ENCODE peak calls at places on chromosomes 2 and 18, in nine cellular contexts. F is AG04449, L is tibial nerve, J is IMR-90, O is fibroblast of mammary gland, N is HFF-Myc, T is osteocyte, Q is RWPE1, V is adrenal gland. P is an unnamed sample.

GRCh38 chr18:70956554-70956953 is 667.7 kb downstream of the SOCS6 start:
- DNase-seq in F (no peak), L (no peak), N (no peak), J (no peak), O (no peak), Q (no peak), V (no peak), T (no peak), P (no peak)

GRCh38 chr2:176128172-176129012 is 1.1 kb upstream of the HOXD8 start:
- DNase-seq in V (no peak), Q (no peak), O (peak), T (no peak), L (no peak), J (no peak), F (no peak), N (no peak), P (no peak)

GRCh38 chr18:3455938-3456685 is 6.1 kb downstream of the TGIF1 start:
- DNase-seq in L (no peak), N (no peak), J (peak), Q (no peak), F (no peak), O (peak), V (no peak), T (no peak), P (no peak)

GRCh38 chr18:56038258-56039030 is 450.5 kb upstream of the TCF4 start:
- DNase-seq in J (no peak), N (no peak), V (no peak), Q (no peak), T (no peak), O (no peak), L (no peak), F (no peak), P (no peak)

GRCh38 chr18:13136689-13137040 is 81.9 kb upstream of the LDLRAD4 start:
- DNase-seq in F (no peak), J (no peak), T (no peak), L (no peak), Q (no peak), V (no peak), N (no peak), O (no peak), P (no peak)

GRCh38 chr2:86105252-86105968 is at the start of gene POLR1A:
- DNase-seq in F (peak), L (peak), Q (peak), T (peak), O (peak), V (peak), N (peak), J (peak), P (peak)

GRCh38 chr2:121045245-121045644 is 239.8 kb downstream of the TFCP2L1 start:
- DNase-seq in J (no peak), Q (no peak), L (no peak), V (no peak), F (no peak), T (no peak), N (no peak), O (no peak), P (no peak)

GRCh38 chr2:6934758-6935638 is 17.8 kb downstream of the RNF144A start:
- DNase-seq in F (no peak), N (no peak), V (no peak), Q (no peak), T (no peak), O (no peak), L (no peak), J (no peak), P (no peak)

GRCh38 chr2:179422037-179422643 is 157.5 kb upstream of the SESTD1 start:
- DNase-seq in N (peak), V (peak), J (peak), O (peak), T (no peak), L (peak), F (peak), Q (peak), P (no peak)

GRCh38 chr2:18055290-18055689 is 176.8 kb downstream of the KCNS3 start:
- DNase-seq in O (no peak), V (no peak), T (no peak), J (no peak), F (no peak), Q (peak), L (no peak), N (no peak), P (no peak)

GRCh38 chr2:238645095-238645494 is 202.8 kb upstream of the TWIST2 start:
- DNase-seq in J (no peak), L (no peak), N (no peak), T (peak), F (no peak), V (no peak), O (no peak), Q (no peak), P (no peak)

GRCh38 chr2:221124542-221125235 is 447.4 kb downstream of the EPHA4 start:
- DNase-seq in L (no peak), Q (peak), F (no peak), N (no peak), V (no peak), T (no peak), J (no peak), O (no peak), P (no peak)

GRCh38 chr2:30239308-30240161 is 8.2 kb downstream of the LBH start:
- DNase-seq in L (peak), N (no peak), Q (peak), F (peak), V (peak), J (peak), O (peak), T (no peak), P (no peak)

GRCh38 chr2:178163395-178163794 is 30.9 kb upstream of the OSBPL6 start:
- DNase-seq in F (no peak), L (no peak), N (no peak), Q (no peak), J (peak), V (no peak), O (peak), T (no peak), P (no peak)

GRCh38 chr2:101431486-101431885 is 43.4 kb downstream of the RFX8 start:
- DNase-seq in L (no peak), V (no peak), Q (no peak), T (no peak), O (peak), J (no peak), F (no peak), N (no peak), P (no peak)

GRCh38 chr18:39611381-39612090 is 2045.9 kb upstream of the CELF4 start:
- DNase-seq in F (no peak), V (no peak), O (no peak), L (no peak), Q (no peak), T (no peak), J (peak), N (no peak), P (no peak)

GRCh38 chr2:143720093-143720664 is 591.0 kb downstream of the ARHGAP15 start:
- DNase-seq in L (no peak), N (no peak), F (no peak), O (no peak), J (no peak), Q (no peak), T (no peak), V (no peak), P (no peak)

GRCh38 chr2:205139822-205140612 is 542.3 kb upstream of the NRP2 start:
- DNase-seq in Q (no peak), V (peak), N (no peak), O (no peak), J (no peak), L (no peak), F (no peak), T (no peak), P (no peak)

GRCh38 chr2:120763931-120764330 is 28.3 kb downstream of the GLI2 start:
- DNase-seq in T (no peak), Q (no peak), F (no peak), J (no peak), V (no peak), O (no peak), N (no peak), L (no peak), P (no peak)

GRCh38 chr2:80454628-80455027 is 150.1 kb upstream of the LRRTM1 start:
- DNase-seq in V (no peak), L (no peak), N (no peak), T (no peak), J (no peak), F (no peak), Q (no peak), O (no peak), P (no peak)

GRCh38 chr18:39913790-39914366 is 2041.2 kb upstream of the PIK3C3 start:
- DNase-seq in L (no peak), F (no peak), Q (no peak), J (no peak), O (no peak), N (no peak), T (no peak), V (no peak), P (no peak)

GRCh38 chr2:20069756-20070155 is 18.3 kb upstream of the LAPTM4A start:
- DNase-seq in V (no peak), Q (no peak), F (no peak), L (no peak), O (no peak), J (no peak), N (no peak), T (no peak), P (no peak)

GRCh38 chr2:238106698-238107524 is 6.8 kb downstream of the ESPNL start:
- DNase-seq in V (no peak), T (peak), O (no peak), Q (no peak), J (no peak), N (no peak), F (no peak), L (no peak), P (no peak)

GRCh38 chr2:134276381-134277172 is 22.7 kb downstream of the MGAT5 start:
- DNase-seq in O (peak), V (no peak), L (no peak), N (no peak), J (peak), F (no peak), T (no peak), Q (no peak), P (no peak)

GRCh38 chr2:172606285-172606684 is 50.4 kb downstream of the PDK1 start:
- DNase-seq in O (peak), N (peak), Q (no peak), T (no peak), J (peak), L (no peak), F (peak), V (no peak), P (peak)

GRCh38 chr18:23337599-23338444 is 115.3 kb upstream of the RIOK3 start:
- DNase-seq in F (no peak), L (no peak), T (no peak), V (no peak), J (peak), N (no peak), Q (no peak), O (peak), P (no peak)

GRCh38 chr2:42754021-42754775 is 9.7 kb downstream of the OXER1 start:
- DNase-seq in Q (no peak), V (peak), N (no peak), O (peak), L (no peak), F (no peak), T (no peak), J (peak), P (no peak)

GRCh38 chr2:85893428-85894258 is 4.9 kb upstream of the ST3GAL5 start:
- DNase-seq in L (no peak), J (peak), T (no peak), Q (peak), N (no peak), F (no peak), O (peak), V (no peak), P (no peak)

GRCh38 chr18:70337139-70337972 is 48.5 kb downstream of the SOCS6 start:
- DNase-seq in O (peak), Q (peak), N (peak), T (no peak), L (no peak), V (peak), J (peak), F (peak), P (peak)

GRCh38 chr2:218217366-218218309 is 649 bp downstream of the ARPC2 start:
- DNase-seq in N (no peak), J (peak), F (no peak), Q (peak), O (no peak), T (no peak), L (peak), V (peak), P (no peak)

GRCh38 chr2:4693266-4693665 is 989.9 kb downstream of the DCDC2C start:
- DNase-seq in F (no peak), J (no peak), O (no peak), L (no peak), N (no peak), V (peak), Q (no peak), T (no peak), P (no peak)

GRCh38 chr2:231181848-231182247 is 16.6 kb upstream of the ARMC9 start:
- DNase-seq in O (peak), Q (no peak), T (peak), F (no peak), N (no peak), J (peak), V (peak), L (no peak), P (no peak)
- TF ChIP-seq CTCF in O (no peak), Q (no peak), T (no peak), F (no peak), N (no peak), J (no peak), V (peak), L (no peak), P (no peak)

DNA sequence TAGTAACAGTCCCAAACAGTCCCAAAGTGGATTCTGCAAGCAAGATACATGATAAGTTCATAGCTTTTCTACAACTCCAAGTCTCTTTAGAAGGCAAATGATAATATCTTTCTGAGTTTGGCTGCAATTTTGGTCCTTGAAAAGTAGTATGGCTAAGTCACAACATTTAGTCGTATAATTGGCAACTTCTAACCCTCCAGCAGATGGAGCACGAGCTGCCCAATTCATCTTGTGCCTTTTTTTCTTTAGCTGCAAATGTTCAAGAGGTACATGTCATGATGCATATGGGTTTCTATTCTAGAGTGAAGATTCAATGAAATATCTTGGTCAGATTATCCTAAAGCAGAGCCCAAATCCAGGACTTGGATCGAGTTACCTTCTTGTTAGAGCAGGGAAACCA is 127.0 kb upstream of the KLHL14 start:
- DNase-seq in T (no peak), Q (no peak), L (no peak), J (peak), V (no peak), N (no peak), O (peak), F (no peak), P (no peak)
- TF ChIP-seq CTCF in T (peak), Q (no peak), L (no peak), J (no peak), V (no peak), N (no peak), O (peak), F (no peak), P (peak)

DNA sequence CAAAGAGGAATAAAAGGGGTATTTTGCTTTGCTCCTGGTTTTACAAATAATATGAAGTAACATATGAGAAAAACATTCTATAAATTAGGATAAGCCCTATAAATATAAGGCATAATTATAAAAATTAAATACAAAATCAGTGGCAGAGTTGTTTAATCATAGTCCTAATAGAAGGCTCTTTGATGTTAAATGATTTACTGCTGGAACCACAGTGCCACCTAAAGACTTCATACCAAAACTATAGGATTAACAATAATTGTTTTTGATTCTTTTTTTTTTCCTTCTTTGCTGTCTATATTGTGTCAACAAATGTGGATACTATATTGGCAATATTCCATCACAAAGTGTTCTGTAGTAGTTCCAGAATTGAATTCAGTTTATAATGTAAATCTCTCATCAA is 837.7 kb upstream of the SLC39A10 start:
- DNase-seq in T (no peak), V (no peak), F (no peak), O (peak), N (no peak), Q (no peak), J (no peak), L (no peak), P (no peak)
- TF ChIP-seq CTCF in T (peak), V (no peak), F (no peak), O (no peak), N (no peak), Q (peak), J (no peak), L (no peak), P (no peak)

DNA sequence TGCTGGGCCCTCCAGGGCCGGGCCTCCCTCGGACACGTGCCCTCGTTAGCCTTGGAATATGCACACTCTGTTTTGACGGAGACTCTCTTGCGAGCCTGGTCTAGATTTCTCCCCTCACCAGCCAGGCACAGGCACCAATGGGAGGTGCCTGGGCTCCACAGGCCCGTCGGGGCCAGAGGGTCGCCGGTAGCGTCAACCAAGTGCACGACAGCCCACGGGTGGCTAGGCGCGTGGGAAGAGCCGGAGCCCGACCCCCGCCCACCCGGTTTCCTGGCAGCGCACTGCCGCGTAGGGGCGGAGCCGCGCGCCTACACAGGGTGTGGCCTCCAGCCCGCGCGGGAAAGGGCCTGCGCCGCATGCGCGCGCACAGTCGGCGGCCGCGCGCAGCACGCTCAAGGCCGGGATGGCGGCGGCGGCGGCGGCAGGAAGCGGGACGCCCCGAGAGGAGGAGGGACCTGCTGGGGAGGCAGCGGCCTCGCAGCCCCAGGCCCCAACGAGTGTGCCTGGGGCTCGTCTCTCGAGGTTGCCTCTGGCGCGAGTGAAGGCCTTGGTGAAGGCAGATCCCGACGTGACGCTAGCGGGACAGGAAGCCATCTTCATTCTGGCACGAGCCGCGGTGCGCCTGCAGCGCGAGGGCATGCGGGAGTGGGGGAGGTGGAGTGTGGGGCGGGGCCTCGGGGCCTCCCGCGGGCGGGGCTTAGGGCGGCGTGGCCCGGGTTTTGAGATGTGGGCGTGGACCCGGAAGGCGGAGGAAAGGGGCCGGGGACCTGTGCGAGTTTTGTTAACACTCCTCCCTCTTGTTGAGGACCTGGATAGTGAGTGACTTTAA is at the start of gene POLE4:
- DNase-seq in O (peak), Q (peak), J (peak), F (no peak), T (peak), V (peak), L (peak), N (peak), P (no peak)
- TF ChIP-seq CTCF in O (no peak), Q (no peak), J (no peak), F (no peak), T (no peak), V (no peak), L (no peak), N (no peak), P (no peak)

GRCh38 chr2:45089554-45090261 is 80.5 kb upstream of the SIX2 start:
- DNase-seq in L (no peak), N (no peak), Q (no peak), O (no peak), F (no peak), J (no peak), V (no peak), T (no peak), P (no peak)
- TF ChIP-seq CTCF in L (no peak), N (no peak), Q (no peak), O (no peak), F (no peak), J (no peak), V (no peak), T (no peak), P (no peak)

GRCh38 chr2:127064642-127065250 is 42.2 kb downstream of the BIN1 start:
- DNase-seq in N (peak), V (peak), Q (peak), T (peak), L (peak), J (peak), F (peak), O (peak), P (peak)
- TF ChIP-seq CTCF in N (peak), V (peak), Q (no peak), T (peak), L (no peak), J (peak), F (peak), O (peak), P (peak)

DNA sequence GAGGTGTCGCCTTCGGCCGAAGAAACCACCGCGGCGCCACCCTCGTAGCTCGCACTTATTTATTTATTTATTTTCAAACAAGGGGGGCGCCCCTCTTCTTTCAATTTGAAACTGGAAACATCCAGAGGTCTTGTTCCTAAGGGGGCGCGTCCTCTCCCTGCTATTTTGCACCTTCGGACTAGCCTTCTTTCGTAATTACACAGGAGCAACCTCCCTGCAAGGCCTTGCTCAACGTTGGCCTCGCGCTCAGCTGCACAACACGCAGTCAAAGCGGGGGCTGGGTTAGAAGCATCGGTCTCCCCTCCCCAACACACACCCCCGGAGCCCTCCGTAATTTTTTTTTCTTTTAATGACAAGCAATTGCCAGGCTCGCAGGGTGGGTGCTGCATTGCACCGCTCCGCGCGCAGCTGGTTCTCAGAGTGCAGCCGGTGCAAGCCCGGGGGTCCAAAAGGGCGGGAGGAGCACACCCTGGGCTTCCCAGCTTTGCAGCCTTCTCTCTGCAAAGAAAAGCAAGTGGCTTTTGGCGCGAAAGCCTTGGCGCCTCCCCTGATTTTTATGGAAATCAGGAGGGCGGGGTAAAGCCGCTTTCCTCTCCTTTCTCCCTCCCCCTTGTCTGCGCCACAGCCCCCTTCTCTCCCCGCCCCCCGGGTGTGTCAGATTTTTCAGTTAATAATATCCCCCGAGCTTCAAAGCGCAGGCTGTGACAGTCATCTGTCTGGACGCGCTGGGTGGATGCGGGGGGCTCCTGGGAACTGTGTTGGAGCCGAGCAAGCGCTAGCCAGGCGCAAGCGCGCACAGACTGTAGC is at the start of gene MYCN:
- DNase-seq in J (no peak), Q (peak), O (peak), V (peak), F (no peak), T (no peak), L (peak), N (no peak), P (no peak)
- TF ChIP-seq CTCF in J (peak), Q (peak), O (peak), V (peak), F (peak), T (peak), L (no peak), N (peak), P (peak)

DNA sequence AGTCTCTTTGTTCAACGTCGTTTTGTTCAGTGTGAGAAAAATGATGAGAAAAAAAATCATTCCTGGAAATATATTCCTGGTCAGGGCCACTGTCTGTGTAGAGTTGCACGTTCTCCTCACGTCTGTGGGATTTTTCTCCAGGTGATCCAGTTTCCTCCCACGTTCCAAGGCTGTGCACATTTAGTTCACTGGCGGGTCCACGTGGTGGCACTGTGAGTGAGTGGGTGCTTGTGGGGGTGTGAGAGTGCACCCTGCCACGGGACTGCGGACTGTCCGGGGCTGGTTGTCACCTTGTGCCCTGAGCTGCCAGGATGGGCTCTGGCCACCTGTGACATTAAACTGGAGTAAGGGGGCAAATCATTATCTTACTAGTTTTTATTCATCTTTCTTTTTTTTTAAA is 30.3 kb upstream of the ACYP2 start:
- DNase-seq in J (no peak), T (no peak), O (no peak), Q (no peak), N (no peak), F (no peak), V (no peak), L (no peak), P (no peak)
- TF ChIP-seq CTCF in J (no peak), T (no peak), O (no peak), Q (no peak), N (no peak), F (no peak), V (no peak), L (no peak), P (no peak)